ENCODE peak calls at places on chromosomes 1 and 21, in six cellular contexts. One of them, this sample, is unnamed.

GRCh38 chr1:29365906-29366670 is 129.8 kb downstream of the PTPRU start:
- DNase-seq in hypothalamus: no peak
- DNase-seq in NCI-H1417: no peak
- DNase-seq in effector CD8-positive, alpha-beta T cell: no peak
- DNase-seq in RCC 7860: no peak
- DNase-seq in left ventricle myocardium superior: no peak
- DNase-seq in this sample: no peak

GRCh38 chr1:151399890-151400235 is 490 bp downstream of the PSMB4 start:
- DNase-seq in RCC 7860: no peak
- DNase-seq in hypothalamus: no peak
- DNase-seq in NCI-H1417: peak; percentile 72
- DNase-seq in left ventricle myocardium superior: no peak
- DNase-seq in effector CD8-positive, alpha-beta T cell: no peak
- DNase-seq in this sample: no peak

GRCh38 chr1:58814251-58815068 is 30.6 kb upstream of the JUN start:
- DNase-seq in NCI-H1417: no peak
- DNase-seq in effector CD8-positive, alpha-beta T cell: no peak
- DNase-seq in hypothalamus: no peak
- DNase-seq in left ventricle myocardium superior: peak; percentile 66
- DNase-seq in RCC 7860: no peak
- DNase-seq in this sample: no peak

GRCh38 chr1:68145418-68146126 is 86.8 kb downstream of the WLS start:
- DNase-seq in effector CD8-positive, alpha-beta T cell: no peak
- DNase-seq in hypothalamus: no peak
- DNase-seq in RCC 7860: no peak
- DNase-seq in left ventricle myocardium superior: no peak
- DNase-seq in NCI-H1417: no peak
- DNase-seq in this sample: no peak

GRCh38 chr1:218374972-218375371 is 29.8 kb downstream of the TGFB2 start:
- DNase-seq in hypothalamus: no peak
- DNase-seq in effector CD8-positive, alpha-beta T cell: no peak
- DNase-seq in RCC 7860: peak; percentile 60
- DNase-seq in NCI-H1417: no peak
- DNase-seq in left ventricle myocardium superior: no peak
- DNase-seq in this sample: peak; percentile 14

GRCh38 chr1:115430717-115431116 is 92.7 kb upstream of the NGF start:
- DNase-seq in RCC 7860: peak; percentile 100
- DNase-seq in hypothalamus: no peak
- DNase-seq in effector CD8-positive, alpha-beta T cell: no peak
- DNase-seq in left ventricle myocardium superior: no peak
- DNase-seq in NCI-H1417: peak; percentile 74
- DNase-seq in this sample: no peak

GRCh38 chr1:20724364-20725188 is 6.8 kb upstream of the KIF17 start:
- DNase-seq in left ventricle myocardium superior: peak; percentile 15
- DNase-seq in NCI-H1417: no peak
- DNase-seq in effector CD8-positive, alpha-beta T cell: no peak
- DNase-seq in RCC 7860: no peak
- DNase-seq in hypothalamus: no peak
- DNase-seq in this sample: no peak

GRCh38 chr1:206492589-206492988 is 14.7 kb upstream of the RASSF5 start:
- DNase-seq in RCC 7860: no peak
- DNase-seq in hypothalamus: no peak
- DNase-seq in effector CD8-positive, alpha-beta T cell: no peak
- DNase-seq in NCI-H1417: no peak
- DNase-seq in left ventricle myocardium superior: no peak
- DNase-seq in this sample: no peak

GRCh38 chr21:15000076-15000475 is 64.7 kb downstream of the NRIP1 start:
- DNase-seq in left ventricle myocardium superior: no peak
- DNase-seq in hypothalamus: no peak
- DNase-seq in RCC 7860: peak; percentile 77
- DNase-seq in NCI-H1417: peak; percentile 13
- DNase-seq in effector CD8-positive, alpha-beta T cell: no peak
- DNase-seq in this sample: no peak

GRCh38 chr1:167227934-167228378 is 7.3 kb downstream of the POU2F1 start:
- DNase-seq in NCI-H1417: no peak
- DNase-seq in left ventricle myocardium superior: no peak
- DNase-seq in effector CD8-positive, alpha-beta T cell: no peak
- DNase-seq in RCC 7860: no peak
- DNase-seq in hypothalamus: no peak
- DNase-seq in this sample: no peak

GRCh38 chr1:111141245-111141644 is 1.2 kb downstream of the CEPT1 start:
- DNase-seq in NCI-H1417: no peak
- DNase-seq in RCC 7860: no peak
- DNase-seq in left ventricle myocardium superior: no peak
- DNase-seq in hypothalamus: no peak
- DNase-seq in effector CD8-positive, alpha-beta T cell: no peak
- DNase-seq in this sample: no peak

GRCh38 chr1:23555949-23556640 is 3.2 kb downstream of the ID3 start:
- DNase-seq in hypothalamus: no peak
- DNase-seq in NCI-H1417: peak; percentile 80
- DNase-seq in effector CD8-positive, alpha-beta T cell: no peak
- DNase-seq in RCC 7860: peak; percentile 96
- DNase-seq in left ventricle myocardium superior: no peak
- DNase-seq in this sample: no peak

GRCh38 chr1:229756666-229757065 is 130.6 kb downstream of the URB2 start:
- DNase-seq in effector CD8-positive, alpha-beta T cell: no peak
- DNase-seq in left ventricle myocardium superior: no peak
- DNase-seq in RCC 7860: peak; percentile 91
- DNase-seq in hypothalamus: no peak
- DNase-seq in NCI-H1417: no peak
- DNase-seq in this sample: no peak

GRCh38 chr1:231460614-231461013 is 38.5 kb upstream of the EGLN1 start:
- DNase-seq in effector CD8-positive, alpha-beta T cell: peak; percentile 3
- DNase-seq in hypothalamus: no peak
- DNase-seq in NCI-H1417: no peak
- DNase-seq in RCC 7860: peak; percentile 48
- DNase-seq in left ventricle myocardium superior: no peak
- DNase-seq in this sample: no peak

This sample was measured in NCI-H2171 treated with DMSO at 0.1 percent for 48 hours.